ENCODE peak calls at places on chromosomes 1 and 21, in four cellular contexts. P, F, D and A are unnamed samples.

GRCh38 chr1:236495359-236496120 is 28.2 kb upstream of the LGALS8 start:
- DNase-seq in P (no peak), F (no peak), D (no peak), A (no peak)

GRCh38 chr21:34524671-34525601 is 12.9 kb upstream of the KCNE1 start:
- DNase-seq in P (no peak), F (no peak), D (no peak), A (no peak)

GRCh38 chr1:21663951-21664805 is 5.0 kb downstream of the RAP1GAP start:
- DNase-seq in P (peak; percentile 49), F (no peak), D (no peak), A (no peak)

GRCh38 chr1:179298952-179299351 is 5.4 kb downstream of the SOAT1 start:
- DNase-seq in P (no peak), F (no peak), D (peak; percentile 40), A (no peak)

GRCh38 chr1:29630756-29631155 is 394.4 kb downstream of the PTPRU start:
- DNase-seq in P (no peak), F (no peak), D (no peak), A (no peak)

GRCh38 chr1:1672181-1672965 is 13.6 kb upstream of the CDK11B start:
- DNase-seq in P (peak; percentile 7), F (peak; percentile 22), D (no peak), A (no peak)

GRCh38 chr1:167673285-167673684 is 43.3 kb downstream of the RCSD1 start:
- DNase-seq in P (no peak), F (no peak), D (no peak), A (no peak)

GRCh38 chr1:15851251-15852035 is 3.9 kb downstream of the SPEN start:
- DNase-seq in P (no peak), F (no peak), D (no peak), A (no peak)

GRCh38 chr1:202656951-202657646 is 53.2 kb downstream of the SYT2 start:
- DNase-seq in P (peak; percentile 76), F (no peak), D (no peak), A (peak; percentile 74)

GRCh38 chr1:175195798-175196197 is 3.2 kb upstream of the KIAA0040 start:
- DNase-seq in P (no peak), F (no peak), D (no peak), A (no peak)

GRCh38 chr1:113133038-113133437 is 60.0 kb downstream of the LRIG2 start:
- DNase-seq in P (no peak), F (no peak), D (no peak), A (no peak)

GRCh38 chr1:3124246-3124645 is 55.2 kb downstream of the PRDM16 start:
- DNase-seq in P (no peak), F (no peak), D (no peak), A (no peak)

GRCh38 chr1:236543065-236543669 is 19.4 kb downstream of the LGALS8 start:
- DNase-seq in P (no peak), F (peak; percentile 24), D (no peak), A (peak; percentile 53)

GRCh38 chr1:234538930-234539649 is 60.1 kb upstream of the TARBP1 start:
- DNase-seq in P (no peak), F (no peak), D (no peak), A (no peak)

GRCh38 chr1:229470406-229471043 is 36.6 kb upstream of the ACTA1 start:
- DNase-seq in P (no peak), F (no peak), D (no peak), A (no peak)

GRCh38 chr1:95974586-95974985 is 740.6 kb downstream of the RWDD3 start:
- DNase-seq in P (no peak), F (no peak), D (no peak), A (no peak)

GRCh38 chr1:200795151-200795550 is 56.5 kb downstream of the CAMSAP2 start:
- DNase-seq in P (no peak), F (no peak), D (no peak), A (no peak)

GRCh38 chr21:42463861-42464515 is 32.0 kb downstream of the RSPH1 start:
- DNase-seq in P (no peak), F (no peak), D (no peak), A (peak; percentile 61)

GRCh38 chr1:85274969-85275453 is 1.4 kb downstream of the BCL10 start:
- DNase-seq in P (no peak), F (no peak), D (no peak), A (peak; percentile 67)

GRCh38 chr1:34858901-34859441 is 578 bp downstream of the SMIM12 start:
- DNase-seq in P (peak; percentile 37), F (no peak), D (no peak), A (peak; percentile 17)

GRCh38 chr1:40059292-40059959 is 18.9 kb downstream of the CAP1 start:
- DNase-seq in P (peak; percentile 36), F (no peak), D (no peak), A (no peak)

GRCh38 chr1:54546651-54547348 is 1.2 kb upstream of the ACOT11 start:
- DNase-seq in P (no peak), F (no peak), D (no peak), A (peak; percentile 17)

GRCh38 chr1:236868625-236869467 is 73.8 kb downstream of the MTR start:
- DNase-seq in P (peak; percentile 78), F (peak; percentile 53), D (peak; percentile 17), A (peak; percentile 75)

GRCh38 chr21:29193907-29194306 is 63.5 kb downstream of the MAP3K7CL start:
- DNase-seq in P (no peak), F (no peak), D (no peak), A (no peak)

GRCh38 chr1:10686404-10687040 is 109.9 kb downstream of the CASZ1 start:
- DNase-seq in P (no peak), F (no peak), D (no peak), A (no peak)

GRCh38 chr1:51303315-51303714 is 27.0 kb downstream of the TTC39A start:
- DNase-seq in P (no peak), F (no peak), D (no peak), A (no peak)

GRCh38 chr21:28336299-28336698 is 656.4 kb downstream of the LTN1 start:
- DNase-seq in P (no peak), F (peak; percentile 22), D (no peak), A (no peak)

GRCh38 chr1:165900576-165901380 is 73.4 kb downstream of the UCK2 start:
- DNase-seq in P (no peak), F (no peak), D (no peak), A (no peak)

GRCh38 chr21:15908187-15908586 is 178.4 kb downstream of the USP25 start:
- DNase-seq in P (no peak), F (no peak), D (no peak), A (no peak)

GRCh38 chr1:43708006-43708412 is 673 bp downstream of the ST3GAL3 start:
- DNase-seq in P (no peak), F (no peak), D (no peak), A (no peak)

GRCh38 chr1:98659879-98660278 is 1.6 kb upstream of the SNX7 start:
- DNase-seq in P (no peak), F (no peak), D (no peak), A (no peak)

GRCh38 chr1:201486158-201486557 is 17.2 kb upstream of the PHLDA3 start:
- DNase-seq in P (no peak), F (no peak), D (no peak), A (no peak)

GRCh38 chr1:191752342-191752741 is 405.9 kb upstream of the RGS18 start:
- DNase-seq in P (no peak), F (no peak), D (no peak), A (no peak)

GRCh38 chr1:87765686-87766085 is 437.0 kb downstream of the LMO4 start:
- DNase-seq in P (no peak), F (no peak), D (no peak), A (no peak)

GRCh38 chr1:236761397-236762132 is 33.5 kb upstream of the MTR start:
- DNase-seq in P (no peak), F (no peak), D (no peak), A (no peak)

GRCh38 chr1:12539320-12539704 is 78.7 kb downstream of the DHRS3 start:
- DNase-seq in P (no peak), F (no peak), D (no peak), A (peak; percentile 4)

GRCh38 chr1:169115891-169116585 is 9.5 kb downstream of the ATP1B1 start:
- DNase-seq in P (no peak), F (peak; percentile 56), D (peak; percentile 66), A (no peak)

DNA sequence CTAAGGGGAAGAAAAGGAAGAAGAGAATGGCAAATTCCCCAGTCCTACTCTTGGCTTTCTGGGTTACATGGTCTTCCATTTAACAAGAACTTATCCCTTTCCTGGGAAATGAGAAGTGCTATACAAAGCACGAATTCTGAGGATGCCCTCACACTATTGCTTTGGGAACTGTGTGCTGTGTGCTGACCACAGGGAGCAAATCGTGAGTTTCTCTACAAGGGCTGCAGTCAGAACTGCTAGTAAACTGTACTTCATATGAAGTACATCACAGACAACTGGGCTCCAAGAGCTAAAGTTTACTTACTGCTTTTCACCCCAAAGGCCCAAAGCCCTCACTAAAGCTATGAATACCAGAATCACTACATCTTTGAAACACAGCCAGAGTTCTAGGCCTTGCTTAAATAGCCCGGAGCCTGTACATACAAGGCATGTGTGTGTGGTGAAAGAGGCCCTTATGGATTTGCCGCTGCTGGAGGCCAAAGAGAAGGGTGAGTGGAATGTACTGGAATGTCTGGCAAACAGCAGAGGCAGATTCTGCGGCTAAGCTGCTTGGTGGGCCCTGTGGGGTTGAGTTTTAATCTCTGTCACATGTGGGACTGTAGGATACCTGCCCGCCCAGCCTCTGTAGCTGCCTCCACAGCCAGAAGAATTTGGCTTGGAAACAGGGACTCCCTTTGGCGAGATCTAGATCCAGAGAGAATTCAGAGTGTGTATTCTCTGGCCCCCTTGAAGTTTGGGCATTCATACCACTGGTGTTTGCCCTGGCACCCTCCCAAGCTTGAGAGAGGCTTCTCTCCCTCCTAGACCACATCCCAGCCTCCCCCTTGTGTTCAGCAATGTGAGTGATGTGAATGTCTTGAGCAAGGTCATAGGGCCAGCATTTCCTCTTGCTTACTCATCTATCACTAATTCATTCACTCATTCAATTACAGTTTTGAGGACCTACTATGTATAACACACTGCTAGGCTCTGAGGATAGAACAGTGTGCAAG is 21.9 kb upstream of the TRIM67 start:
- DNase-seq in P (no peak), F (no peak), D (no peak), A (no peak)
- TF ChIP-seq FOXM1 in P (no peak), F (no peak), D (no peak), A (no peak)

DNA sequence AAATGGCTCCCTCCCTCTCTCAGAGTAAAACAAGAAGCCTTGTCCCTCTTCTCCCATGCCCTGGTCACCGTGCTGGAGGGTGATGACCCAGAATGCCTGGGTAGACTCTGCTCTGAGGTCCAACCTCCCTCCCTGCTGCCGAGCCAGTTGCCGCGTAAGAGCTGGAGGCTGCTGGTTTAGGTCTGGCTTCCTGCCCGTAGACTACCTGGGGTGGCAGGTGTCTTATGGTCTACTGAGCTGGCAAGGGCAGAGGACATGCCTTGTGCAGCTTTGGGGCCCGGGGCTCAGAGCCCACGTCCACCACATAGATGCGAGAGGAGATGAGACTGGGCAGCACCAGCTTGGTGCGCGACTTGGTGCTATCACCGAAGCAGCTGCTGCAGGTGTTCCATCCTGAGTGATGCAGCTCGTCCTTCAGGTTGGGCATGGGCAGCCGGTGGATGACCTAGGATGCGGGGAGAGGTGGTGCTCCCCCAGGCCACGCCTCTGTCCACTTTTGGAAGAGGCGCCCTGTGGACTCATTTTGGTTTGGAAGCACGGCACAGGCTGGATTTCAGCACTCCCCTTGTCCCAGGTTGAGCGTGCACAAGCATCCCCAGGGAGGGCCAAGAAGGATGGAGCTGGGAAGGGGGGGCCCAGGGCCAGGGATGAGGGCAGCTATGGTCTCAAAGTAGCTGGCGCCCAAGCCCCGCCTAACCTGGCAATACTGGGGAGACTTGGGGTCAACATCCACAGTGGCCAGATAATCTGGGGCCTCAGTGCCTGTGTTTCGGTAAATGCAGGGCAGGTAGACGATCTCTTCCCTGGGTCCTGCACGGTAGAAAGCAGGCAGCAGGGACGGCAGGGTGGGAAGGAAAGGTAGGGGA is 3.5 kb downstream of the SELENBP1 start:
- DNase-seq in P (no peak), F (no peak), D (no peak), A (no peak)
- TF ChIP-seq FOXM1 in P (no peak), F (no peak), D (no peak), A (no peak)

GRCh38 chr1:100481320-100481719 is 56.6 kb upstream of the GPR88 start:
- DNase-seq in P (no peak), F (no peak), D (no peak), A (no peak)
- TF ChIP-seq FOXM1 in P (no peak), F (no peak), D (no peak), A (no peak)

GRCh38 chr1:107532318-107532717 is 391.5 kb downstream of the NTNG1 start:
- DNase-seq in P (no peak), F (no peak), D (no peak), A (no peak)
- TF ChIP-seq FOXM1 in P (no peak), F (no peak), D (no peak), A (no peak)